ENCODE peak calls at places on chromosomes 3 and 15, in nine cellular contexts. L, Z, C, G, P, S, F, K and U are unnamed samples.

GRCh38 chr3:127632441-127632840 is 3.5 kb downstream of the PODXL2 start:
- DNase-seq in L (no peak), Z (no peak), C (no peak), G (no peak), P (no peak), S (no peak), F (no peak), K (peak; percentile 16), U (no peak)

GRCh38 chr3:71244153-71245051 is 339.1 kb downstream of the FOXP1 start:
- DNase-seq in L (no peak), Z (no peak), C (no peak), G (peak; percentile 76), P (no peak), S (no peak), F (no peak), K (peak; percentile 77), U (no peak)

GRCh38 chr15:100172356-100173024 is 169.3 kb downstream of the ADAMTS17 start:
- DNase-seq in L (no peak), Z (no peak), C (no peak), G (no peak), P (no peak), S (no peak), F (no peak), K (no peak), U (no peak)

GRCh38 chr3:171797265-171797679 is 13.0 kb downstream of the PLD1 start:
- DNase-seq in L (no peak), Z (no peak), C (no peak), G (no peak), P (no peak), S (no peak), F (no peak), K (no peak), U (no peak)

GRCh38 chr3:119664850-119665379 is 4.5 kb upstream of the POPDC2 start:
- DNase-seq in L (no peak), Z (no peak), C (no peak), G (peak; percentile 50), P (no peak), S (no peak), F (no peak), K (no peak), U (no peak)

GRCh38 chr3:42185044-42185443 is 80.9 kb downstream of the CCK start:
- DNase-seq in L (no peak), Z (no peak), C (no peak), G (peak; percentile 64), P (no peak), S (no peak), F (no peak), K (no peak), U (no peak)

GRCh38 chr15:89114974-89115373 is 26.7 kb downstream of the ABHD2 start:
- DNase-seq in L (peak; percentile 54), Z (no peak), C (no peak), G (peak; percentile 80), P (no peak), S (peak; percentile 76), F (no peak), K (no peak), U (no peak)

GRCh38 chr15:24944939-24945338 is 9.8 kb upstream of the SNRPN start:
- DNase-seq in L (no peak), Z (no peak), C (no peak), G (peak; percentile 11), P (no peak), S (no peak), F (no peak), K (no peak), U (no peak)

GRCh38 chr15:60546764-60547163 is 67.8 kb upstream of the ICE2 start:
- DNase-seq in L (no peak), Z (no peak), C (peak; percentile 83), G (no peak), P (no peak), S (no peak), F (no peak), K (no peak), U (no peak)

GRCh38 chr3:73502609-73503560 is 121.9 kb downstream of the PDZRN3 start:
- DNase-seq in L (peak; percentile 60), Z (peak; percentile 70), C (no peak), G (peak; percentile 91), P (peak; percentile 30), S (peak; percentile 77), F (peak; percentile 67), K (peak; percentile 87), U (peak; percentile 33)

GRCh38 chr3:31246293-31247062 is 286.2 kb upstream of the STT3B start:
- DNase-seq in L (no peak), Z (no peak), C (no peak), G (no peak), P (no peak), S (no peak), F (no peak), K (no peak), U (no peak)

GRCh38 chr3:185734725-185735096 is 90.1 kb downstream of the IGF2BP2 start:
- DNase-seq in L (no peak), Z (no peak), C (no peak), G (no peak), P (no peak), S (no peak), F (no peak), K (no peak), U (no peak)

GRCh38 chr3:159266779-159267178 is 464.9 kb downstream of the MFSD1 start:
- DNase-seq in L (no peak), Z (peak; percentile 38), C (no peak), G (peak; percentile 37), P (peak; percentile 36), S (no peak), F (peak; percentile 63), K (no peak), U (peak; percentile 9)

GRCh38 chr15:100929641-100930042 is 10.5 kb downstream of the LRRK1 start:
- DNase-seq in L (no peak), Z (no peak), C (no peak), G (no peak), P (no peak), S (no peak), F (no peak), K (no peak), U (no peak)

GRCh38 chr3:43581343-43581742 is 40.5 kb downstream of the ANO10 start:
- DNase-seq in L (no peak), Z (no peak), C (no peak), G (no peak), P (no peak), S (no peak), F (no peak), K (no peak), U (no peak)

GRCh38 chr15:74451322-74451721 is 9.6 kb downstream of the UBL7 start:
- DNase-seq in L (no peak), Z (no peak), C (no peak), G (no peak), P (no peak), S (no peak), F (no peak), K (no peak), U (no peak)

GRCh38 chr3:97691354-97691753 is 73.2 kb upstream of the ARL6 start:
- DNase-seq in L (no peak), Z (no peak), C (no peak), G (no peak), P (no peak), S (no peak), F (no peak), K (no peak), U (no peak)

GRCh38 chr15:67149859-67150824 is 84.7 kb downstream of the SMAD3 start:
- DNase-seq in L (peak; percentile 57), Z (peak; percentile 65), C (peak; percentile 68), G (peak; percentile 99), P (no peak), S (peak; percentile 79), F (no peak), K (peak; percentile 91), U (no peak)

GRCh38 chr3:37997791-37998370 is 7.3 kb downstream of the VILL start:
- DNase-seq in L (no peak), Z (no peak), C (peak; percentile 31), G (no peak), P (no peak), S (peak; percentile 30), F (no peak), K (peak; percentile 75), U (no peak)

GRCh38 chr3:59189561-59190338 is 139.9 kb upstream of the CFAP20DC start:
- DNase-seq in L (no peak), Z (no peak), C (no peak), G (peak; percentile 4), P (no peak), S (no peak), F (no peak), K (peak; percentile 38), U (no peak)

GRCh38 chr3:194485876-194486539 is 794 bp downstream of the ATP13A3 start:
- DNase-seq in L (no peak), Z (peak; percentile 10), C (peak; percentile 69), G (peak; percentile 48), P (peak; percentile 47), S (peak; percentile 39), F (no peak), K (peak; percentile 86), U (peak; percentile 51)

GRCh38 chr3:126355251-126355650 is 2.0 kb downstream of the KLF15 start:
- DNase-seq in L (no peak), Z (no peak), C (no peak), G (no peak), P (no peak), S (no peak), F (no peak), K (peak; percentile 61), U (no peak)

GRCh38 chr15:80834906-80835305 is 55.7 kb downstream of the CEMIP start:
- DNase-seq in L (no peak), Z (no peak), C (no peak), G (no peak), P (no peak), S (no peak), F (no peak), K (no peak), U (no peak)

GRCh38 chr3:123423026-123423425 is 25.9 kb downstream of the ADCY5 start:
- DNase-seq in L (no peak), Z (no peak), C (no peak), G (no peak), P (no peak), S (peak; percentile 66), F (no peak), K (peak; percentile 89), U (no peak)

GRCh38 chr15:22960587-22960986 is 19.6 kb downstream of the CYFIP1 start:
- DNase-seq in L (no peak), Z (no peak), C (no peak), G (no peak), P (no peak), S (no peak), F (no peak), K (peak; percentile 36), U (no peak)

GRCh38 chr3:82462977-82463376 is 701.5 kb upstream of the GBE1 start:
- DNase-seq in L (no peak), Z (no peak), C (no peak), G (no peak), P (no peak), S (no peak), F (no peak), K (no peak), U (no peak)

GRCh38 chr15:77035999-77036471 is 34.9 kb downstream of the TSPAN3 start:
- DNase-seq in L (peak; percentile 9), Z (no peak), C (peak; percentile 34), G (no peak), P (no peak), S (no peak), F (no peak), K (peak; percentile 55), U (peak; percentile 11)

GRCh38 chr3:11005686-11006256 is 13.2 kb downstream of the SLC6A1 start:
- DNase-seq in L (no peak), Z (no peak), C (no peak), G (no peak), P (no peak), S (no peak), F (no peak), K (no peak), U (no peak)

GRCh38 chr3:18809640-18810305 is 338.5 kb upstream of the KCNH8 start:
- DNase-seq in L (no peak), Z (no peak), C (no peak), G (peak; percentile 19), P (no peak), S (no peak), F (no peak), K (no peak), U (no peak)

GRCh38 chr15:31262901-31263671 is 63.5 kb upstream of the KLF13 start:
- DNase-seq in L (peak; percentile 42), Z (no peak), C (no peak), G (peak; percentile 21), P (no peak), S (no peak), F (no peak), K (no peak), U (no peak)

GRCh38 chr15:89171136-89172072 is 50.0 kb downstream of the RLBP1 start:
- DNase-seq in L (peak; percentile 58), Z (peak; percentile 79), C (no peak), G (peak; percentile 43), P (peak; percentile 52), S (peak; percentile 51), F (peak; percentile 61), K (no peak), U (no peak)